ENCODE peak calls at places on chromosome X, in six cellular contexts. One of them, this sample, is unnamed.

GRCh38 chrX:39911278-39911897 is 186.4 kb downstream of the BCOR start:
- DNase-seq in lower leg skin: no peak
- DNase-seq in body of pancreas: no peak
- DNase-seq in testis: no peak
- DNase-seq in sigmoid colon: no peak
- DNase-seq in A549: no peak
- DNase-seq in this sample: no peak

GRCh38 chrX:69279234-69279633 is 114.0 kb upstream of the PJA1 start:
- DNase-seq in lower leg skin: no peak
- DNase-seq in body of pancreas: no peak
- DNase-seq in testis: no peak
- DNase-seq in sigmoid colon: no peak
- DNase-seq in A549: no peak
- DNase-seq in this sample: no peak

GRCh38 chrX:123835661-123836371 is 24.0 kb upstream of the XIAP start:
- DNase-seq in lower leg skin: no peak
- DNase-seq in body of pancreas: no peak
- DNase-seq in testis: no peak
- DNase-seq in sigmoid colon: no peak
- DNase-seq in A549: peak; percentile 78
- DNase-seq in this sample: peak; percentile 38

GRCh38 chrX:2526390-2526789 is 25.6 kb upstream of the DHRSX start:
- DNase-seq in lower leg skin: no peak
- DNase-seq in body of pancreas: no peak
- DNase-seq in testis: no peak
- DNase-seq in sigmoid colon: no peak
- DNase-seq in A549: no peak
- DNase-seq in this sample: no peak

GRCh38 chrX:136920001-136920400 is 39.5 kb upstream of the RBMX start:
- DNase-seq in lower leg skin: no peak
- DNase-seq in body of pancreas: no peak
- DNase-seq in testis: no peak
- DNase-seq in sigmoid colon: no peak
- DNase-seq in A549: no peak
- DNase-seq in this sample: no peak

GRCh38 chrX:17632942-17633341 is 104.4 kb upstream of the SCML1 start:
- DNase-seq in lower leg skin: no peak
- DNase-seq in body of pancreas: no peak
- DNase-seq in testis: no peak
- DNase-seq in sigmoid colon: no peak
- DNase-seq in A549: no peak
- DNase-seq in this sample: no peak

GRCh38 chrX:55072286-55072685 is 2.5 kb upstream of the PAGE2B start:
- DNase-seq in lower leg skin: no peak
- DNase-seq in body of pancreas: no peak
- DNase-seq in testis: no peak
- DNase-seq in sigmoid colon: no peak
- DNase-seq in A549: no peak
- DNase-seq in this sample: no peak

GRCh38 chrX:42094208-42094607 is 170.9 kb upstream of the CASK start:
- DNase-seq in lower leg skin: no peak
- DNase-seq in body of pancreas: no peak
- DNase-seq in testis: no peak
- DNase-seq in sigmoid colon: no peak
- DNase-seq in A549: no peak
- DNase-seq in this sample: no peak

GRCh38 chrX:68666580-68666979 is 19.1 kb downstream of the STARD8 start:
- DNase-seq in lower leg skin: no peak
- DNase-seq in body of pancreas: peak; percentile 40
- DNase-seq in testis: no peak
- DNase-seq in sigmoid colon: no peak
- DNase-seq in A549: no peak
- DNase-seq in this sample: no peak

GRCh38 chrX:96361844-96362243 is 322.8 kb upstream of the DIAPH2 start:
- DNase-seq in lower leg skin: no peak
- DNase-seq in body of pancreas: no peak
- DNase-seq in testis: no peak
- DNase-seq in sigmoid colon: no peak
- DNase-seq in A549: no peak
- DNase-seq in this sample: no peak

GRCh38 chrX:16589211-16589610 is 60.7 kb upstream of the S100G start:
- DNase-seq in lower leg skin: peak; percentile 13
- DNase-seq in body of pancreas: no peak
- DNase-seq in testis: no peak
- DNase-seq in sigmoid colon: no peak
- DNase-seq in A549: peak; percentile 6
- DNase-seq in this sample: no peak

GRCh38 chrX:104419211-104419610 is 146.8 kb upstream of the IL1RAPL2 start:
- DNase-seq in lower leg skin: peak; percentile 14
- DNase-seq in body of pancreas: no peak
- DNase-seq in testis: no peak
- DNase-seq in sigmoid colon: no peak
- DNase-seq in A549: no peak
- DNase-seq in this sample: no peak

GRCh38 chrX:56788229-56788628 is 59.2 kb downstream of the NBDY start:
- DNase-seq in lower leg skin: no peak
- DNase-seq in body of pancreas: no peak
- DNase-seq in testis: no peak
- DNase-seq in sigmoid colon: peak; percentile 36
- DNase-seq in A549: no peak
- DNase-seq in this sample: no peak

GRCh38 chrX:16144420-16144819 is 21.1 kb downstream of the GRPR start:
- DNase-seq in lower leg skin: no peak
- DNase-seq in body of pancreas: peak; percentile 14
- DNase-seq in testis: no peak
- DNase-seq in sigmoid colon: no peak
- DNase-seq in A549: no peak
- DNase-seq in this sample: no peak

GRCh38 chrX:94455782-94456181 is 781.8 kb downstream of the FAM133A start:
- DNase-seq in lower leg skin: no peak
- DNase-seq in body of pancreas: no peak
- DNase-seq in testis: no peak
- DNase-seq in sigmoid colon: no peak
- DNase-seq in A549: no peak
- DNase-seq in this sample: no peak

GRCh38 chrX:130170752-130171445 is 863 bp upstream of the RAB33A start:
- DNase-seq in lower leg skin: no peak
- DNase-seq in body of pancreas: peak; percentile 30
- DNase-seq in testis: peak; percentile 57
- DNase-seq in sigmoid colon: no peak
- DNase-seq in A549: peak; percentile 59
- DNase-seq in this sample: no peak

GRCh38 chrX:70087857-70088256 is 25.6 kb downstream of the OTUD6A start:
- DNase-seq in lower leg skin: no peak
- DNase-seq in body of pancreas: peak; percentile 5
- DNase-seq in testis: peak; percentile 13
- DNase-seq in sigmoid colon: no peak
- DNase-seq in A549: no peak
- DNase-seq in this sample: no peak

GRCh38 chrX:46573331-46573895 is at the start of gene CHST7:
- DNase-seq in lower leg skin: peak; percentile 46
- DNase-seq in body of pancreas: peak; percentile 46
- DNase-seq in testis: peak; percentile 66
- DNase-seq in sigmoid colon: peak; percentile 76
- DNase-seq in A549: peak; percentile 80
- DNase-seq in this sample: no peak

GRCh38 chrX:41491267-41492004 is 44.3 kb downstream of the NYX start:
- DNase-seq in lower leg skin: no peak
- DNase-seq in body of pancreas: peak; percentile 11
- DNase-seq in testis: no peak
- DNase-seq in sigmoid colon: peak; percentile 75
- DNase-seq in A549: peak; percentile 49
- DNase-seq in this sample: peak; percentile 24

GRCh38 chrX:129593137-129593536 is 53.1 kb downstream of the OCRL start:
- DNase-seq in lower leg skin: peak; percentile 54
- DNase-seq in body of pancreas: no peak
- DNase-seq in testis: peak; percentile 50
- DNase-seq in sigmoid colon: no peak
- DNase-seq in A549: peak; percentile 30
- DNase-seq in this sample: no peak

GRCh38 chrX:44951572-44952067 is 78.6 kb downstream of the KDM6A start:
- DNase-seq in lower leg skin: no peak
- DNase-seq in body of pancreas: no peak
- DNase-seq in testis: no peak
- DNase-seq in sigmoid colon: no peak
- DNase-seq in A549: no peak
- DNase-seq in this sample: no peak
- TF ChIP-seq POLR2A in lower leg skin: no peak
- TF ChIP-seq POLR2A in body of pancreas: no peak
- TF ChIP-seq POLR2A in testis: no peak
- TF ChIP-seq POLR2A in sigmoid colon: no peak
- TF ChIP-seq POLR2A in A549: no peak
- TF ChIP-seq POLR2A in this sample: no peak

GRCh38 chrX:1395646-1396216 is 3.8 kb upstream of the SLC25A6 start:
- DNase-seq in lower leg skin: no peak
- DNase-seq in body of pancreas: no peak
- DNase-seq in testis: no peak
- DNase-seq in sigmoid colon: no peak
- DNase-seq in A549: no peak
- DNase-seq in this sample: no peak
- TF ChIP-seq POLR2A in lower leg skin: no peak
- TF ChIP-seq POLR2A in body of pancreas: no peak
- TF ChIP-seq POLR2A in testis: no peak
- TF ChIP-seq POLR2A in sigmoid colon: no peak
- TF ChIP-seq POLR2A in A549: no peak
- TF ChIP-seq POLR2A in this sample: no peak

GRCh38 chrX:66014084-66014483 is 25.8 kb downstream of the VSIG4 start:
- DNase-seq in lower leg skin: no peak
- DNase-seq in body of pancreas: no peak
- DNase-seq in testis: no peak
- DNase-seq in sigmoid colon: no peak
- DNase-seq in A549: no peak
- DNase-seq in this sample: no peak

GRCh38 chrX:66016905-66017658 is 22.8 kb downstream of the VSIG4 start:
- DNase-seq in lower leg skin: no peak
- DNase-seq in body of pancreas: no peak
- DNase-seq in testis: no peak
- DNase-seq in sigmoid colon: no peak
- DNase-seq in A549: no peak
- DNase-seq in this sample: no peak

GRCh38 chrX:66015906-66016689 is 23.8 kb downstream of the VSIG4 start:
- DNase-seq in lower leg skin: no peak
- DNase-seq in body of pancreas: no peak
- DNase-seq in testis: no peak
- DNase-seq in sigmoid colon: no peak
- DNase-seq in A549: no peak
- DNase-seq in this sample: no peak

GRCh38 chrX:66014560-66014959 is 25.3 kb downstream of the VSIG4 start:
- DNase-seq in lower leg skin: no peak
- DNase-seq in body of pancreas: no peak
- DNase-seq in testis: no peak
- DNase-seq in sigmoid colon: no peak
- DNase-seq in A549: no peak
- DNase-seq in this sample: no peak

DNA sequence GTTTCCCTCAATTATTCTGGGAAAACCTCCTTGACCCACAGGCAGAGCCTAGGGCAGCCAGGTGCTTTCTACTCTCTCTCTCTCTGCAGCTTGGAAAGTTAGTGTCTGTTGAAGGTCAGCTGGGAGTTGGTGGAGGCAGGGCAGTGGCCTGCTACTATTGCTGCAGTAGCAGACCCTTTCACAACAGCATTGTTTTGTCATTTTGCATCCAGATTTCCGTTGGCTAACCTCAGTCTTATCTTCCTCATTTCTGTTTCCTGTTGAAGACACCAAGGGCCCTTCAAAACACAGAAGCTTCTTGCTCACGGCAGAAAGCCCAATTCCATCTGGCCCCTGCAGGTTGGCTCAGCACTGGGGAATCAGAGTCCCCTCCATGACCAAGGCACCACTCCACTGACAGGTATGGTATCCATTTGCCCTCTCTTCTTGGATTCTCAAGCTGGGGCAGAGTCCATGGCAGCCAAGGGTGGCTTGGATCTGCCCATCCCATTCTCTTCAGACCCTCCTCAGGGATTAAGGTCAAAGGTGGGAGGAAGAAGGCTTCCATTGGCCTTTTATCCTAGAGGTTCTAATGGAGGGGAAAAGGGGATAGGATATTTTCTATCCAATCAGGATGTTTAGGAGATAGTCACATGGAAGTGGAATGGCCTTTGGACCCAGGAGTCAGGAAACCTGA is 24.6 kb downstream of the VSIG4 start:
- DNase-seq in lower leg skin: peak; percentile 22
- DNase-seq in body of pancreas: peak; percentile 36
- DNase-seq in testis: no peak
- DNase-seq in sigmoid colon: no peak
- DNase-seq in A549: no peak
- DNase-seq in this sample: no peak
- TF ChIP-seq POLR2A in lower leg skin: no peak
- TF ChIP-seq POLR2A in body of pancreas: no peak
- TF ChIP-seq POLR2A in testis: no peak
- TF ChIP-seq POLR2A in sigmoid colon: no peak
- TF ChIP-seq POLR2A in A549: no peak
- TF ChIP-seq POLR2A in this sample: no peak

GRCh38 chrX:1393871-1394615 is 2.1 kb upstream of the SLC25A6 start:
- DNase-seq in lower leg skin: no peak
- DNase-seq in body of pancreas: no peak
- DNase-seq in testis: no peak
- DNase-seq in sigmoid colon: peak; percentile 58
- DNase-seq in A549: no peak
- DNase-seq in this sample: no peak

GRCh38 chrX:1391707-1392375 is at the start of gene SLC25A6:
- DNase-seq in lower leg skin: peak; percentile 98
- DNase-seq in body of pancreas: peak; percentile 98
- DNase-seq in testis: peak; percentile 98
- DNase-seq in sigmoid colon: peak; percentile 99
- DNase-seq in A549: peak; percentile 98
- DNase-seq in this sample: peak; percentile 80

GRCh38 chrX:1390621-1391369 is 1.1 kb downstream of the SLC25A6 start:
- DNase-seq in lower leg skin: no peak
- DNase-seq in body of pancreas: no peak
- DNase-seq in testis: peak; percentile 32
- DNase-seq in sigmoid colon: peak; percentile 62
- DNase-seq in A549: no peak
- DNase-seq in this sample: no peak

GRCh38 chrX:1391370-1391706 is 575 bp downstream of the SLC25A6 start:
- DNase-seq in lower leg skin: no peak
- DNase-seq in body of pancreas: no peak
- DNase-seq in testis: no peak
- DNase-seq in sigmoid colon: no peak
- DNase-seq in A549: no peak
- DNase-seq in this sample: peak; percentile 56

DNA sequence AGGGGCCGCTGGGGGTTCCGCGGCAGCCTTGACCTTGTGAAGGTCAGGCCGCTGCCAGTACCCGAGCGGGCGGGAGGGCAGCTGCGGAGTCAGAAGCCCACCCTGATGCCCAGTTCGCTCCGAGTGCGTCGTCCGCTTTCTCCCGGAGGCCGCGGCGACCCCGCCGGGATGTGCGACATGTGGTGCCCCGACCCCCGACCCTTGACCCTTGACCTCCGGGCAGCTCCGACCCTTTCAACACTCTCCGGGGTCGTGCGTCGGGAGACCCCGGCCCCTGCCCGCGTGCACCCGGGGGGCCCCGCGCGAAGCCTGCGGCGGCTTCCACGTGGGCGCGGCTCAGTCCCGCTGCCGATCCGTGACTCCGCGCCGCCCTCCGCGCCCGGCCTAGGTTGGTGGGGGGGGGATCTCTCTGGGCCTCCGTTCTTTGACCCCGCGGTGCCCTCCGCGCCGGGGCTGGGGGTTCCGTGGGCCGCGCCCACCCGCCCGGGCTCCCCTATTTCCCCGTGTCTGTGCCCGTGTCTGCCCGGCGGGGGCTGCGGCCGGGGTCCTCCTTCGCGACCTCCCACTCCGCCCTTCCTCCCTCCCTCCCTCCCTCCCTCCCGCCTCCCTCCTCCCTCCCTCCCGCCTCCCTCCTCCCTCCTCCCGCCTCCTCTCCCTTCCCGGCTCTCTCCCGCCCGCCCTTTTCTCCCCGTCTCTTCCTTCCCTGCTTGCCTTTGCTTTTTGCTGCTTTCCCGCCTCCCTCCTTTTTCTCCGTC is 640 bp upstream of the SLC25A6 start:
- DNase-seq in lower leg skin: peak; percentile 60
- DNase-seq in body of pancreas: peak; percentile 79
- DNase-seq in testis: peak; percentile 82
- DNase-seq in sigmoid colon: peak; percentile 91
- DNase-seq in A549: peak; percentile 83
- DNase-seq in this sample: no peak
- TF ChIP-seq POLR2A in lower leg skin: peak; percentile 13
- TF ChIP-seq POLR2A in body of pancreas: no peak
- TF ChIP-seq POLR2A in testis: no peak
- TF ChIP-seq POLR2A in sigmoid colon: no peak
- TF ChIP-seq POLR2A in A549: no peak
- TF ChIP-seq POLR2A in this sample: peak; percentile 41